ENCODE peak calls at places on chromosomes 2 and 18, in nine cellular contexts. K is keratinocyte, C is mesendoderm, F is mammary epithelial cell, H is fibroblast of lung, A is SK-N-SH, O is PC-3, X is neuronal stem cell, P is HCT116. W is an unnamed sample.

GRCh38 chr2:31037058-31037457 is 101.2 kb downstream of the GALNT14 start:
- DNase-seq in C (no peak), A (no peak), K (no peak), O (no peak), F (no peak), P (no peak), X (no peak), H (peak; percentile 0), W (no peak)

GRCh38 chr2:59428940-59429339 is 1124.5 kb downstream of the BCL11A start:
- DNase-seq in X (no peak), H (no peak), P (no peak), O (no peak), F (no peak), K (no peak), A (no peak), C (no peak), W (no peak)

GRCh38 chr2:210577263-210578071 is 21.1 kb downstream of the CPS1 start:
- DNase-seq in K (no peak), A (peak; percentile 16), X (peak; percentile 40), C (peak; percentile 81), O (peak; percentile 72), H (peak; percentile 67), F (peak; percentile 25), P (peak; percentile 33), W (peak; percentile 77)

GRCh38 chr2:127661072-127661618 is 14.2 kb downstream of the LIMS2 start:
- DNase-seq in O (no peak), X (no peak), A (no peak), C (no peak), P (no peak), H (no peak), F (no peak), K (no peak), W (no peak)

GRCh38 chr2:73841912-73842738 is 13.4 kb downstream of the STAMBP start:
- DNase-seq in X (no peak), P (no peak), A (no peak), F (no peak), K (no peak), H (no peak), O (no peak), C (no peak), W (no peak)

GRCh38 chr2:230713331-230714121 is 884 bp downstream of the CAB39 start:
- DNase-seq in H (no peak), K (no peak), P (no peak), F (peak; percentile 60), X (peak; percentile 20), A (peak; percentile 76), O (peak; percentile 57), C (peak; percentile 88), W (peak; percentile 56)

GRCh38 chr2:72782520-72782919 is 43.3 kb downstream of the EXOC6B start:
- DNase-seq in F (no peak), C (no peak), P (no peak), H (no peak), K (no peak), A (no peak), O (no peak), X (no peak), W (no peak)

GRCh38 chr2:177900091-177900490 is 172.5 kb downstream of the PDE11A start:
- DNase-seq in K (peak; percentile 35), C (no peak), X (no peak), P (no peak), A (no peak), F (peak; percentile 73), O (peak; percentile 5), H (no peak), W (no peak)

GRCh38 chr2:11748861-11749645 is 2.6 kb downstream of the LPIN1 start:
- DNase-seq in H (no peak), P (no peak), O (no peak), C (no peak), A (no peak), K (no peak), X (no peak), F (no peak), W (no peak)

GRCh38 chr2:241463276-241464135 is 44.9 kb downstream of the STK25 start:
- DNase-seq in P (no peak), K (no peak), X (no peak), H (no peak), A (no peak), C (no peak), O (no peak), F (no peak), W (no peak)

DNA sequence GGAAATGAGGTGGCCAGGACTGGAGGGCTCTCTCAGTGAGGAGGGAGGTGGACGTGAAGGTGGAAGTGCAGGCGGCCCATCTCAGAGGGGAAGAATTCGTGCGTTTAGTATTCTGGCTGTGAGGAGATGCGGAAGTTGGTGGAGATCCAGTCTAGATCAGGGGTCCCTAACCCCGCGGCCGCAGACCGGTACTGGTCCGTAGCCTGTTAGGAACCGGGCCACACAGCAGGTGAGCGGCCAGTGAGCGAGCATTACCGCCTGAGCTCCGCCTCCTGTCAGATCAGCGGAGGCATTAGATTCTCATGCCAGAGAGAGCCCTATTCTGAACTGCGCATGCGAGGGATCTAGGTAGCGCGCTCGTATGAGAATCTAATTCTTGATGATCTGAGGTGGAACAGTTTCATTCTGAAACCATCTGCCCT is 1.6 kb upstream of the FHOD3 start:
- DNase-seq in P (no peak), C (no peak), A (no peak), K (no peak), X (no peak), F (no peak), H (no peak), O (no peak), W (no peak)
- H3K27me3 ChIP-seq in P (no peaks in the 10 kb centered on the region), C (peaks cover 37% of the 10 kb centered on the region), A (peaks cover 6% of the 10 kb centered on the region), K (no peaks in the 10 kb centered on the region), X (peaks cover 5% of the 10 kb centered on the region), F (no peaks in the 10 kb centered on the region), H (peaks cover 2% of the 10 kb centered on the region), O (no peaks in the 10 kb centered on the region), W (no peaks in the 10 kb centered on the region)

GRCh38 chr2:219123356-219124143 is 37.1 kb downstream of the NHEJ1 start:
- DNase-seq in O (no peak), P (no peak), K (no peak), C (no peak), X (no peak), H (no peak), F (no peak), A (no peak), W (no peak)

GRCh38 chr2:219126555-219126954 is 34.1 kb downstream of the NHEJ1 start:
- DNase-seq in F (no peak), H (no peak), O (peak; percentile 76), A (no peak), C (no peak), K (no peak), X (no peak), P (no peak), W (no peak)

GRCh38 chr2:219125886-219126270 is 34.7 kb downstream of the NHEJ1 start:
- DNase-seq in O (peak; percentile 16), P (no peak), F (no peak), H (peak; percentile 56), X (no peak), A (no peak), K (no peak), C (no peak), W (no peak)

GRCh38 chr2:219125225-219125885 is 35.3 kb downstream of the NHEJ1 start:
- DNase-seq in F (peak; percentile 90), A (no peak), K (no peak), X (no peak), H (peak; percentile 99), O (peak; percentile 94), P (peak; percentile 94), C (peak; percentile 13), W (peak; percentile 27)

DNA sequence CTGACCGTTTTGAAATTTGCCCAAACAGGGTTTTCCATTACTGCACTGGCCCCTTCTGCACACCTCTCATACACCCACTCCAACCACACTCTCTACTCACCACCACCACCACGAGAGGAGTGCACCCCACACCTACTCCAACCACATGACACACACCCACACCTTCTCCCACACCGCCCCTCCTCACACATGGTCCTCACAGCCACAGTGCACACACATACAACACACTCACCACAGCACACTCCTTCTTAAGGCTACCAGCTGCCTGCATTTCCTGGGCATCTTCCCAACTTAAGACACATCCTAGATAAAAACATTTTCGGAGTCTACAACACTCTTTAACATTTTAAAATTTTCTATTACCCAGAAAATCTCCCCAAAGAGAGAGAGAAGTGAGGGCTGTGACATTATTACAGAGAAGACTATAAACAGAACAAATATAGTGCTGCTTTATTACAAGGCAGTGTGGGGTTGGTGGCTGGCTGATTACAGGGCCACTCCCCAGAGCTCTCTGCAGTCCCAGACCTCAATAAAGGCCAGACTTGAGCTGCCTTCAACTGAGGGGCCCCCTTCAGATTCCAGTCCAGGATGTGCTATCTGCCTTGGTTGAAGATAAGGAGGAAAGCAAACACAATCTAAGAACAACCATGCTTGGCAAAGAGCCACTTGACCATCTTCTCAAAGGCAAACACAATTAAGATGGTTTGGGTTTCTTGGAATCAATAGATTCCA is 36.1 kb downstream of the NHEJ1 start:
- DNase-seq in H (peak; percentile 80), K (no peak), A (no peak), P (no peak), O (no peak), F (no peak), C (peak; percentile 9), X (no peak), W (no peak)
- H3K9ac ChIP-seq in H (no peak overlapping the region), K (no peak overlapping the region), A (no peak overlapping the region), P (peak overlapping the region; percentile 29), O (no peak overlapping the region), F (no peak overlapping the region), C (no peak overlapping the region), X (peak overlapping the region; percentile 45), W (no peak overlapping the region)

DNA sequence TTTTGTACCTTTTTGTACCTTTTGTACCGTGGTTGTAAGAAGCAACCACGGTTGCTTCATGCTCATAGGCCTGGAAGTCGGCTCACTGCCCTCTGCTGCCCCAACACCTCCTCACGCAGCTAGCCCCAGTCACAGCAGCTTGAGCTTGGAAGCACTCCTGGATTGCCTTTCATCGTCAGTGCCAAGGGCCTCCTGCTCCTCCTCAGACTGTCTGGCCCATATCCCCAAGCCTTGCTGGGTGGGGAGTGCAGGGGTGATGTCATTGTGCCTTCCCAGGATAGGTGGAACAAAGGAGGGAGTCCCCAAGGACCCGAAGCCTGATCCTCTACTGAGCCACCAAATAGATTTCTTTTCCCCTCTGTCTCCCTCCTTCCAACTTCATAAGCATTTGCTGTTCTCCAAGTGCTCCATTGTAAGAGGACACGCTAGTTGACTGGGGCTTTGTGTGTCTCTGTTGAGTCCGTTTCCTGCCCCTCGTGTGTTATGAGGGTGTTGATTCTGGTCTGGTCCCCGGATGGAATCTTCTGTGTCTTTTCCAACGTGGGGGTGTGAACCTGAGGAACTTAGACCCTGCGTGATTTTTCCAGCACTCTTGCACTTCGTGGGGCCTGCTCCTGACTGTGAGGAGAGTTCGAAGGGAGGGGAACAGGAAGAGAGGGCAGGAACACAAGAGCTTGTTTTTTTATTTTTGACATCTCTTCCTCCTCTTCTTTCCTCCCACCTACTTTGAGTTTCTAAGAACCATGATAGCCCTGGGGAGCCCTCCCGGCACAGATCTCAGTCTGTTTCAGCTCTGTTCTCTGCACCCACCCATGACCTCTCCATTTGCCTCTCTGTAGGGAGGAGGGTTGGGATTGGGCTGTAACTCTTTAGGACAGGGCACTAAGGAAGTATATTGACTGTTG is 127.2 kb upstream of the EML6 start:
- DNase-seq in F (no peak), X (no peak), C (peak; percentile 58), H (no peak), O (no peak), K (no peak), A (no peak), P (no peak), W (no peak)
- H3K4me3 ChIP-seq in F (no peak overlapping the region), X (no peak overlapping the region), C (no peak overlapping the region), H (no peak overlapping the region), O (no peak overlapping the region), K (no peak overlapping the region), A (no peak overlapping the region), P (no peak overlapping the region), W (no peak overlapping the region)

DNA sequence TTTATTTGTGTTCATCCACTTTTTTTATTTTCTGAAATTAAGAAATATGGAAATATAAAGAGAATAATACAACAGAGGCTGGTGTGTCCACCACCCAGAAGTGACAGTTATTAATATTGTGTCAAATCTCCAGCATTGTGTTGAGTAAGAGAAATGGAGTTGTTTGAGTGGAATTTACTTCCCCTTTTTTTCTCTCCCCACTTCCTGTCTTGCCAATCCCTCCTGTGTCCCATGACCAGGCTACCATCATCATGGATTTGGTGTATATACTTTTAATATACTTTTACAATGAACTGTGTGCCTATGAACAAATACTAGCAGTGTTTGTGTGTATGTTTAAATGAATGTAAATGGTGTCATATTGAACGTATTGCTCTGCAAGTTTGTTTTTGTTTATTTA is 276.9 kb upstream of the SKOR2 start:
- DNase-seq in F (no peak), X (no peak), P (no peak), A (no peak), H (no peak), K (no peak), C (no peak), O (no peak), W (no peak)
- H3K27me3 ChIP-seq in F (peaks cover 13% of the 10 kb centered on the region), X (no peaks in the 10 kb centered on the region), P (peaks cover 12% of the 10 kb centered on the region), A (no peaks in the 10 kb centered on the region), H (no peaks in the 10 kb centered on the region), K (peaks cover 5% of the 10 kb centered on the region), C (no peaks in the 10 kb centered on the region), O (no peaks in the 10 kb centered on the region), W (peaks cover 17% of the 10 kb centered on the region)